ENCODE peak calls at places on chromosomes 16 and 17, in ten cellular contexts. E is retina; N is H7; G is fibroblast of pulmonary artery; U is GM12878; A is germinal center; Y is T-helper 9 cell; H is GM23248; W is thoracic aorta; B is stimulated activated CD8-positive, alpha-beta memory T cell treated with anti-CD3 and anti-CD28 coated beads, Interleukin-7, amount 100 ng/mL, for 4 hours. R is an unnamed sample.

GRCh38 chr16:49203361-49203760 is 78.3 kb downstream of the CBLN1 start:
- DNase-seq in U (no peak), B (no peak), H (no peak), A (no peak), W (no peak), E (no peak), G (no peak), Y (no peak), N (no peak), R (no peak)

GRCh38 chr17:7677388-7678067 is 9.8 kb downstream of the TP53 start:
- DNase-seq in A (no peak), B (no peak), N (peak; percentile 79), H (no peak), U (no peak), Y (no peak), E (no peak), W (no peak), G (no peak), R (no peak)

GRCh38 chr17:72315514-72315913 is 194.7 kb downstream of the SOX9 start:
- DNase-seq in U (no peak), H (no peak), Y (no peak), B (no peak), N (no peak), A (no peak), E (no peak), W (no peak), G (no peak), R (no peak)

GRCh38 chr17:50344712-50345380 is 1.1 kb upstream of the XYLT2 start:
- DNase-seq in U (no peak), A (no peak), N (peak; percentile 43), H (no peak), W (no peak), Y (no peak), B (no peak), E (no peak), G (no peak), R (peak; percentile 35)

GRCh38 chr17:7445011-7445927 is at the start of gene CHRNB1:
- DNase-seq in B (no peak), Y (peak; percentile 25), E (peak; percentile 74), N (peak; percentile 98), H (peak; percentile 62), G (no peak), A (peak; percentile 37), U (no peak), W (no peak), R (no peak)

GRCh38 chr17:3754458-3755334 is 31.0 kb downstream of the HASPIN start:
- DNase-seq in H (peak; percentile 58), N (peak; percentile 99), B (peak; percentile 61), Y (peak; percentile 84), U (no peak), E (peak; percentile 64), A (peak; percentile 90), G (no peak), W (no peak), R (no peak)

GRCh38 chr17:28948342-28948741 is 3.0 kb downstream of the PHF12 start:
- DNase-seq in G (no peak), B (no peak), N (no peak), E (no peak), H (no peak), U (no peak), W (no peak), A (no peak), Y (no peak), R (no peak)

GRCh38 chr17:61250335-61250890 is 149.2 kb upstream of the TBX2 start:
- DNase-seq in E (no peak), B (no peak), W (no peak), Y (no peak), H (peak; percentile 64), A (no peak), U (no peak), N (no peak), G (peak; percentile 52), R (no peak)

GRCh38 chr17:65359016-65359415 is 202.4 kb downstream of the AXIN2 start:
- DNase-seq in Y (no peak), W (no peak), H (peak; percentile 92), A (no peak), B (no peak), G (peak; percentile 78), U (no peak), N (no peak), E (no peak), R (no peak)

GRCh38 chr16:78285437-78285917 is 186.0 kb downstream of the WWOX start:
- DNase-seq in E (no peak), N (no peak), G (no peak), B (no peak), A (no peak), Y (no peak), W (no peak), H (no peak), U (no peak), R (no peak)

GRCh38 chr16:58814348-58814801 is 80.3 kb upstream of the GOT2 start:
- DNase-seq in H (peak; percentile 68), U (no peak), E (peak; percentile 87), N (peak; percentile 70), W (no peak), A (peak; percentile 55), Y (peak; percentile 9), B (no peak), G (peak; percentile 53), R (no peak)

GRCh38 chr17:48575066-48575582 is 3.0 kb downstream of the HOXB4 start:
- DNase-seq in W (no peak), G (no peak), N (no peak), U (no peak), A (no peak), E (no peak), B (no peak), H (no peak), Y (no peak), R (no peak)

GRCh38 chr17:37650419-37651003 is 7.3 kb upstream of the DDX52 start:
- DNase-seq in W (no peak), E (peak; percentile 32), G (peak; percentile 69), B (no peak), Y (no peak), H (peak; percentile 75), N (peak; percentile 48), U (no peak), A (no peak), R (no peak)

GRCh38 chr16:89945654-89946053 is 2.9 kb upstream of the DEF8 start:
- DNase-seq in Y (no peak), N (no peak), B (no peak), E (no peak), A (no peak), G (no peak), W (no peak), U (no peak), H (no peak), R (no peak)

GRCh38 chr17:653724-654123 is 60.9 kb downstream of the VPS53 start:
- DNase-seq in U (no peak), E (no peak), A (no peak), Y (no peak), H (no peak), G (no peak), B (no peak), W (no peak), N (no peak), R (no peak)

GRCh38 chr16:49491736-49492089 is 118.1 kb downstream of the C16orf78 start:
- DNase-seq in E (peak; percentile 69), N (peak; percentile 91), Y (no peak), B (no peak), G (no peak), W (no peak), A (no peak), U (no peak), H (no peak), R (no peak)

R was measured in GDM1.